ENCODE peak calls at places on chromosomes 3 and 15, in five cellular contexts. One of them, this sample, is unnamed.

GRCh38 chr15:80836223-80836622 is 57.1 kb downstream of the CEMIP start:
- DNase-seq in GM12878: no peak
- DNase-seq in K562: no peak
- DNase-seq in H1: no peak
- DNase-seq in HepG2: no peak
- DNase-seq in this sample: no peak

GRCh38 chr3:195087321-195087720 is 183.6 kb downstream of the XXYLT1 start:
- DNase-seq in K562: no peak
- DNase-seq in H1: no peak
- DNase-seq in HepG2: no peak
- DNase-seq in GM12878: no peak
- DNase-seq in this sample: no peak

GRCh38 chr3:4425055-4425454 is 42.0 kb downstream of the SUMF1 start:
- DNase-seq in HepG2: no peak
- DNase-seq in H1: no peak
- DNase-seq in GM12878: no peak
- DNase-seq in K562: no peak
- DNase-seq in this sample: no peak

GRCh38 chr3:129106866-129107565 is 14.6 kb downstream of the RAB43 start:
- DNase-seq in GM12878: no peak
- DNase-seq in HepG2: no peak
- DNase-seq in H1: no peak
- DNase-seq in K562: no peak
- DNase-seq in this sample: no peak

GRCh38 chr3:15319575-15319974 is 12.8 kb downstream of the SH3BP5 start:
- DNase-seq in H1: no peak
- DNase-seq in GM12878: no peak
- DNase-seq in K562: no peak
- DNase-seq in HepG2: no peak
- DNase-seq in this sample: no peak

GRCh38 chr3:48199117-48199516 is 10.9 kb upstream of the CDC25A start:
- DNase-seq in GM12878: no peak
- DNase-seq in HepG2: no peak
- DNase-seq in H1: no peak
- DNase-seq in K562: no peak
- DNase-seq in this sample: no peak

GRCh38 chr3:69325151-69325550 is 60.7 kb downstream of the FRMD4B start:
- DNase-seq in GM12878: no peak
- DNase-seq in HepG2: no peak
- DNase-seq in H1: no peak
- DNase-seq in K562: no peak
- DNase-seq in this sample: no peak

GRCh38 chr15:95850837-95851236 is 479.7 kb upstream of the NR2F2 start:
- DNase-seq in K562: no peak
- DNase-seq in HepG2: no peak
- DNase-seq in GM12878: no peak
- DNase-seq in H1: no peak
- DNase-seq in this sample: peak; percentile 6

DNA sequence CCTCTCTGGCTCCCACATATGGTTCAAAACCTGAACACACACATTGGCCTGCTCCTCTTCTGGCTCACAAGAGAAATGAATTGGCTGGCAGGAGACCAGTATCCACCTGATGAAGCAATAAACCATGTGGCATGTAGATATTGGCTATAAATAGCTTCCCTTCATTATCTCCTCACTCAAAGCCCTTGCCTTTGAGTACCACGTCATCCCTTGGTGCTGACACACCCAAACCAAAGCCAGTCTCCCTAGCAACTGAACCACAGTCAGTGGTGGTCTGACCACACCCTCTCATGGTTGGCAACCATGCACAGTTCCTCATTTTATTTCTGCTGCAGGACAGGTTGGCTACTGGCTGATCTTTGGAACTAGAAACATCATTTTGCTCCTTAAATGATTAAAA is 98.8 kb downstream of the ZNF621 start:
- DNase-seq in H1: no peak
- DNase-seq in K562: peak; percentile 65
- DNase-seq in HepG2: no peak
- DNase-seq in GM12878: peak; percentile 63
- DNase-seq in this sample: no peak
- TF ChIP-seq ATF3 in H1: no peak
- TF ChIP-seq ATF3 in K562: peak; percentile 66
- TF ChIP-seq ATF3 in HepG2: no peak
- TF ChIP-seq ATF3 in GM12878: no peak
- TF ChIP-seq ATF3 in this sample: no peak

DNA sequence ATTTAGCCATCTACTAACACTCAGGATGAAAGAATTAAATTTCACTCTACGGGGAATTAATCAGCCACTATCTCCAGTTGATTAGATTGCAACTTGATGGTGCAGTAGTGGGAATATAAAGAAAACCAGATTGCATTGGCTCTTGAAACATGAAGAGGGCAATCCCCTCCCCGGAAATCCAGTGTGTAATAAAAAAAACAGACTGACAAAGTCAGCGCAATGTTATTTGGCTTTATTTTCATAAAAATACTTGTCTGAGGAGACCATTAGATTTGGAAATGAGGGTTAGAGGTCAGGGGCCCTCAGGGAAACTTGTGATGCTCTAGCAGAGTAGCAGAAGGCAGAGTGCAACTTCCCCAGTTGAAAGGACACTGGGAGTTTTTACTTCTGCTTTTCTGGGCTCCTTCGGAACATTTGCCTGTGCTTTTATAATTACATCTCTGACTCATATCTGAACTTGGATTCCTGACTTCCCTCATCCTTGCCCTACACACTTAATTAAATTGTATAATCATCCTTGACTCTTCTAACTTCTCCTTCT is 326.8 kb downstream of the TUSC7 start:
- DNase-seq in K562: no peak
- DNase-seq in GM12878: no peak
- DNase-seq in H1: no peak
- DNase-seq in HepG2: no peak
- DNase-seq in this sample: no peak
- TF ChIP-seq RAD21 in K562: no peak
- TF ChIP-seq RAD21 in GM12878: no peak
- TF ChIP-seq RAD21 in H1: no peak
- TF ChIP-seq RAD21 in HepG2: no peak
- TF ChIP-seq RAD21 in this sample: no peak

GRCh38 chr15:36796161-36796560 is 216.7 kb downstream of the CDIN1 start:
- DNase-seq in K562: no peak
- DNase-seq in H1: no peak
- DNase-seq in HepG2: no peak
- DNase-seq in GM12878: no peak
- DNase-seq in this sample: no peak

GRCh38 chr15:36802861-36803531 is 223.6 kb downstream of the CDIN1 start:
- DNase-seq in H1: no peak
- DNase-seq in HepG2: no peak
- DNase-seq in GM12878: no peak
- DNase-seq in K562: no peak
- DNase-seq in this sample: no peak

GRCh38 chr15:36797128-36797527 is 217.7 kb downstream of the CDIN1 start:
- DNase-seq in K562: no peak
- DNase-seq in HepG2: no peak
- DNase-seq in H1: no peak
- DNase-seq in GM12878: no peak
- DNase-seq in this sample: no peak

GRCh38 chr15:36798789-36799188 is 219.4 kb downstream of the CDIN1 start:
- DNase-seq in H1: no peak
- DNase-seq in K562: no peak
- DNase-seq in HepG2: no peak
- DNase-seq in GM12878: no peak
- DNase-seq in this sample: no peak

DNA sequence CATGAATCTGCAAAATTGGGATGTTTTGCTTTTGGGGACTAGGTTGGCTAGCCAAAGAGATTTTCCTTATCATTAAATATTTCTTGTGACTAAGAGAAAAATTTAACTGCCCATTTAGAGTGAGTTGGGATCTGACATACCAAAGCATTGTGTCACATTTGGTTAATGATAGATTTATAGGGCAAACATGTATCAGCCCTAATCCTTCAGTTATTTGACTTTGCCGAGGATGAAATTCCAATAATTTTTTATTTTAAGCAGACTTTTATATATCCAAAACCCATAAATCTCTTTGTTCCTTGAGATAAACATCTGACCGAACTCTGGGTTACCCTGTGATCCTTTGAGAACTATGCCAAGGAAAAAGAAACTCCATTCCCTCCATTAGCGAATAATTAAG is 218.9 kb downstream of the CDIN1 start:
- DNase-seq in H1: no peak
- DNase-seq in HepG2: no peak
- DNase-seq in GM12878: no peak
- DNase-seq in K562: no peak
- DNase-seq in this sample: no peak
- TF ChIP-seq ATF3 in H1: no peak
- TF ChIP-seq ATF3 in HepG2: no peak
- TF ChIP-seq ATF3 in GM12878: no peak
- TF ChIP-seq ATF3 in K562: no peak
- TF ChIP-seq ATF3 in this sample: no peak

DNA sequence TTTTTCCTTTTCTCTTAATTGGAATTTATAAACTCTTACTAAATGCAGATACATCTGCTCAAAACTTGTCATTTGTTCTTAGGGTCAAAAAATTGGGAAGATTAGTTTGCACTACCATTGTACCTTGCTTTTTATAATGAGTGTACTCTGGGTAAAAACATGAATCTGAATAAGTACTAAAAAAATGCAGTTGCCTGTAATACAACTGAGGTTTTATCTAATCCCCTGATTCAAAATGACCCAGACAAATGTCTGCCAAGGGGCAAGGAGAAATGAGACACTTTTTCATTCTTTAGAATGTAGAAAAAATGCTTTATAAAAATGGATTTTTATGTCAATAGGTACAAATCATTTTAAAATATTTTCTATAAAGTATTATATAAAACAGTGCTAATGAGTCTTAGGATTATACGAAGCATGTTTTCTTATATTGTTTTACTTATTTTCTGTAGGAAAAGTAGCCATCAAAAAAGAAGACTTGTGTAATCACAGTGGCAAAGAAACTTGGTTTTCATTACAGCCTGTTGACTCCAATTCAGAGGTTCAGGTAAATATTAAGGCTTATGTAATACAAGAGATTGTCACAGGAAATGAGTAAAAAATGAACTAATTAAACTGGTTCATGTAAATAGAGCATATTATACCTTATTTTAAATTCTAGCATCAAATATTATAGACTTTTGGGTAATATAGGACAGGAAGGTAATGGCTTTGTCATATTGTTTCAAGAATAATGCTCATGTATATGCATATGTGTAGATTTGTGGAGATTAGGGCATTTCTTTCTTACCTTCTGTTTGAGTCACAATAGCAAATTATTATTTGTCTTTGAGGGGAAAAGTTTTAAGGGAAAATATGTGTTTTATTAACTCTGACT is 42.7 kb downstream of the RASA2 start:
- DNase-seq in H1: no peak
- DNase-seq in GM12878: no peak
- DNase-seq in K562: no peak
- DNase-seq in HepG2: no peak
- DNase-seq in this sample: no peak
- TF ChIP-seq RAD21 in H1: no peak
- TF ChIP-seq RAD21 in GM12878: no peak
- TF ChIP-seq RAD21 in K562: no peak
- TF ChIP-seq RAD21 in HepG2: no peak
- TF ChIP-seq RAD21 in this sample: no peak

GRCh38 chr3:62261800-62262199 is 111.5 kb downstream of the FEZF2 start:
- DNase-seq in K562: no peak
- DNase-seq in H1: no peak
- DNase-seq in GM12878: no peak
- DNase-seq in HepG2: no peak
- DNase-seq in this sample: no peak

GRCh38 chr3:62260655-62261054 is 112.7 kb downstream of the FEZF2 start:
- DNase-seq in GM12878: no peak
- DNase-seq in HepG2: no peak
- DNase-seq in H1: no peak
- DNase-seq in K562: no peak
- DNase-seq in this sample: no peak

GRCh38 chr3:62265528-62265927 is 107.8 kb downstream of the FEZF2 start:
- DNase-seq in GM12878: no peak
- DNase-seq in K562: no peak
- DNase-seq in HepG2: no peak
- DNase-seq in H1: no peak
- DNase-seq in this sample: no peak

GRCh38 chr3:62259924-62260323 is 113.4 kb downstream of the FEZF2 start:
- DNase-seq in HepG2: no peak
- DNase-seq in H1: no peak
- DNase-seq in GM12878: no peak
- DNase-seq in K562: no peak
- DNase-seq in this sample: no peak

GRCh38 chr3:62261121-62261520 is 112.2 kb downstream of the FEZF2 start:
- DNase-seq in GM12878: no peak
- DNase-seq in H1: no peak
- DNase-seq in K562: no peak
- DNase-seq in HepG2: no peak
- DNase-seq in this sample: no peak
- TF ChIP-seq ATF3 in GM12878: no peak
- TF ChIP-seq ATF3 in H1: no peak
- TF ChIP-seq ATF3 in K562: no peak
- TF ChIP-seq ATF3 in HepG2: no peak
- TF ChIP-seq ATF3 in this sample: no peak

GRCh38 chr3:60047426-60048200 is 997.8 kb upstream of the CFAP20DC start:
- DNase-seq in H1: no peak
- DNase-seq in GM12878: no peak
- DNase-seq in K562: no peak
- DNase-seq in HepG2: no peak
- DNase-seq in this sample: no peak
- TF ChIP-seq RAD21 in H1: no peak
- TF ChIP-seq RAD21 in GM12878: no peak
- TF ChIP-seq RAD21 in K562: no peak
- TF ChIP-seq RAD21 in HepG2: no peak
- TF ChIP-seq RAD21 in this sample: no peak

DNA sequence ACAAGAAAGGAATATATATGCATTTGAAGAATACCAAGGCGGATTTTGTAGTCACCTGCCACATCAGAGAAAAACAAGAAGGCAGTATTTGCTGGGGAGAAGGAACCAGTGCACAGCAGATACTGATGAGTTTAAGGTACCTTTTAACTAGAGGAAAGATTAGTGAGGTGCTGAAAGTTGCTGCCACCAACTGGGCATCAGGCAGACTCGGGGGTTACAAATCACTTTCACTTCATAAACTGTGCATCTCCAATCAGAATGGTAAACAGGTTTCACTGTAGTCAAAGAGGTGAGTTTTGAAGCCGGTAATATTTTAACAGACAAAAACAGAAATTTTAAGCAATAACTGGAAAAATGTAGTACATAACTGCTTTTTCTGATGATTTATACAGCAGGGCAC is 4.1 kb downstream of the FBN1 start:
- DNase-seq in H1: no peak
- DNase-seq in HepG2: no peak
- DNase-seq in K562: peak; percentile 16
- DNase-seq in GM12878: peak; percentile 23
- DNase-seq in this sample: no peak
- TF ChIP-seq ATF3 in H1: no peak
- TF ChIP-seq ATF3 in HepG2: no peak
- TF ChIP-seq ATF3 in K562: no peak
- TF ChIP-seq ATF3 in GM12878: no peak
- TF ChIP-seq ATF3 in this sample: no peak

GRCh38 chr15:78810377-78811123 is 714 bp downstream of the ADAMTS7 start:
- DNase-seq in HepG2: no peak
- DNase-seq in H1: no peak
- DNase-seq in K562: peak; percentile 24
- DNase-seq in GM12878: no peak
- DNase-seq in this sample: no peak
- TF ChIP-seq RAD21 in HepG2: no peak
- TF ChIP-seq RAD21 in H1: no peak
- TF ChIP-seq RAD21 in K562: no peak
- TF ChIP-seq RAD21 in GM12878: no peak
- TF ChIP-seq RAD21 in this sample: no peak

GRCh38 chr15:20340331-20340811 is 201.2 kb downstream of the GOLGA6L6 start:
- DNase-seq in HepG2: no peak
- DNase-seq in K562: no peak
- DNase-seq in H1: no peak
- DNase-seq in GM12878: no peak
- DNase-seq in this sample: no peak
- TF ChIP-seq ATF3 in HepG2: no peak
- TF ChIP-seq ATF3 in K562: no peak
- TF ChIP-seq ATF3 in H1: no peak
- TF ChIP-seq ATF3 in GM12878: no peak
- TF ChIP-seq ATF3 in this sample: no peak